ENCODE peak calls at places on chromosomes 12 and 14, in nine cellular contexts. One of them, this sample, is unnamed. For H3K4me1, the result is how much of the 10 kb centered on the place peaks cover.

GRCh38 chr12:106873983-106874382 is 81.7 kb upstream of the TMEM263 start:
- DNase-seq in DND-41: no peak
- DNase-seq in lung: no peak
- DNase-seq in spleen: no peak
- DNase-seq in breast epithelium: no peak
- DNase-seq in left ventricle myocardium inferior: no peak
- DNase-seq in transverse colon: no peak
- DNase-seq in gastrocnemius medialis: no peak
- DNase-seq in fibroblast of lung: no peak
- DNase-seq in this sample: no peak

GRCh38 chr12:102736328-102736727 is 180.7 kb downstream of the PAH start:
- DNase-seq in breast epithelium: no peak
- DNase-seq in left ventricle myocardium inferior: no peak
- DNase-seq in lung: no peak
- DNase-seq in DND-41: no peak
- DNase-seq in gastrocnemius medialis: no peak
- DNase-seq in transverse colon: no peak
- DNase-seq in fibroblast of lung: no peak
- DNase-seq in spleen: no peak
- DNase-seq in this sample: no peak

GRCh38 chr12:76020281-76020680 is 11.3 kb downstream of the PHLDA1 start:
- DNase-seq in left ventricle myocardium inferior: no peak
- DNase-seq in DND-41: peak
- DNase-seq in gastrocnemius medialis: no peak
- DNase-seq in breast epithelium: peak
- DNase-seq in transverse colon: peak
- DNase-seq in spleen: peak
- DNase-seq in fibroblast of lung: peak
- DNase-seq in lung: no peak
- DNase-seq in this sample: peak

GRCh38 chr12:97960225-97960624 is 497.6 kb downstream of the RMST start:
- DNase-seq in left ventricle myocardium inferior: no peak
- DNase-seq in spleen: no peak
- DNase-seq in DND-41: no peak
- DNase-seq in fibroblast of lung: no peak
- DNase-seq in lung: no peak
- DNase-seq in breast epithelium: no peak
- DNase-seq in gastrocnemius medialis: no peak
- DNase-seq in transverse colon: no peak
- DNase-seq in this sample: no peak

GRCh38 chr14:31080489-31080888 is 54.3 kb upstream of the STRN3 start:
- DNase-seq in DND-41: no peak
- DNase-seq in lung: no peak
- DNase-seq in fibroblast of lung: no peak
- DNase-seq in transverse colon: no peak
- DNase-seq in gastrocnemius medialis: no peak
- DNase-seq in spleen: no peak
- DNase-seq in left ventricle myocardium inferior: no peak
- DNase-seq in breast epithelium: no peak
- DNase-seq in this sample: no peak

GRCh38 chr14:88296343-88296742 is 26.7 kb downstream of the KCNK10 start:
- DNase-seq in spleen: no peak
- DNase-seq in DND-41: no peak
- DNase-seq in lung: no peak
- DNase-seq in breast epithelium: no peak
- DNase-seq in gastrocnemius medialis: no peak
- DNase-seq in transverse colon: no peak
- DNase-seq in fibroblast of lung: no peak
- DNase-seq in left ventricle myocardium inferior: no peak
- DNase-seq in this sample: no peak

GRCh38 chr14:74917646-74918081 is 5.4 kb downstream of the RPS6KL1 start:
- DNase-seq in spleen: no peak
- DNase-seq in DND-41: no peak
- DNase-seq in transverse colon: no peak
- DNase-seq in lung: no peak
- DNase-seq in left ventricle myocardium inferior: peak
- DNase-seq in fibroblast of lung: peak
- DNase-seq in gastrocnemius medialis: peak
- DNase-seq in breast epithelium: peak
- DNase-seq in this sample: no peak

GRCh38 chr14:78314484-78314883 is 144.3 kb downstream of the NRXN3 start:
- DNase-seq in breast epithelium: no peak
- DNase-seq in left ventricle myocardium inferior: no peak
- DNase-seq in spleen: no peak
- DNase-seq in gastrocnemius medialis: no peak
- DNase-seq in DND-41: no peak
- DNase-seq in fibroblast of lung: no peak
- DNase-seq in lung: no peak
- DNase-seq in transverse colon: no peak
- DNase-seq in this sample: no peak

GRCh38 chr12:30866256-30866655 is 60.3 kb upstream of the TSPAN11 start:
- DNase-seq in gastrocnemius medialis: no peak
- DNase-seq in DND-41: no peak
- DNase-seq in fibroblast of lung: no peak
- DNase-seq in transverse colon: no peak
- DNase-seq in spleen: no peak
- DNase-seq in breast epithelium: no peak
- DNase-seq in lung: no peak
- DNase-seq in left ventricle myocardium inferior: no peak
- DNase-seq in this sample: no peak

GRCh38 chr12:30874455-30875313 is 51.9 kb upstream of the TSPAN11 start:
- DNase-seq in lung: no peak
- DNase-seq in spleen: no peak
- DNase-seq in DND-41: no peak
- DNase-seq in transverse colon: no peak
- DNase-seq in breast epithelium: no peak
- DNase-seq in gastrocnemius medialis: no peak
- DNase-seq in fibroblast of lung: no peak
- DNase-seq in left ventricle myocardium inferior: peak
- DNase-seq in this sample: no peak

GRCh38 chr12:30867415-30867814 is 59.1 kb upstream of the TSPAN11 start:
- DNase-seq in left ventricle myocardium inferior: no peak
- DNase-seq in DND-41: no peak
- DNase-seq in transverse colon: no peak
- DNase-seq in spleen: no peak
- DNase-seq in breast epithelium: no peak
- DNase-seq in fibroblast of lung: no peak
- DNase-seq in gastrocnemius medialis: no peak
- DNase-seq in lung: no peak
- DNase-seq in this sample: no peak

DNA sequence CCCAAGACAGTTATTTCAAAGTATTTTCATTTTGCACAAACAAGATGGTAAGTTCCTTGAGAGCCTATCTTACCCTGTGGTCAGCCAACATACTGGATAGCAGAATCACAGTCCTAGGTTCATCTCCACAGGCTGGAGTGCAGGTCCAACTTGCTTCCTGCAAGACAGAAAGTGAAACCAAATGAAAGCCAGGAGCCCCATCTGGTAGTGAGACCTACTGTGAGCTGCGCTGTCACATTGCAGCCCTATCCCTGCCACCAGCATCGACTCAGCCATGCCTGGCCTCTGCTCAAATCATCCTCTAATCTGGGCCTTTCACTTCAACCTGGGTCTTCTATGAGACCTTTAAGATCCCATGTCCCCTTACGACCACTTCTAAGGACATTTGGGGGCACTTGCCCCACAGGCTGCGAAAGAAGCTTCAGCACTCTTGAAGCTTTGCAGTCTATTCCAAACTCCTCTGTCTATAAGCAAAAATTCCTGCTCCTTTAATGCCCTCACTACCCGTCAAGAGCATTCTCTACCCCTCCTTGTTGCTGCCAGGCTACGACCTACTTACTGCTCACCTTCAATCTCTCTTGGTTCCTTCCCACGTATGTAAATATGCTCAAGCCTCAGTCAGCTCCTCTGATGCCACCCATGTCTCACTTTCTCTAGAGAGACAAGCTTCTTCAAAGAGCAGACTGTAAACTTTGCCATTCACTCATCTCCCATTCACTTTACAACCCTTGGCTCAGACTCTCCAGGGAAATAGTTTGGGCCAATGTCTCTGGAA is 55.9 kb upstream of the TSPAN11 start:
- DNase-seq in gastrocnemius medialis: no peak
- DNase-seq in transverse colon: no peak
- DNase-seq in lung: no peak
- DNase-seq in fibroblast of lung: no peak
- DNase-seq in breast epithelium: no peak
- DNase-seq in left ventricle myocardium inferior: no peak
- DNase-seq in spleen: no peak
- DNase-seq in DND-41: peak
- DNase-seq in this sample: no peak
- H3K27ac ChIP-seq in gastrocnemius medialis: no peak
- H3K27ac ChIP-seq in transverse colon: no peak
- H3K27ac ChIP-seq in lung: no peak
- H3K27ac ChIP-seq in fibroblast of lung: no peak
- H3K27ac ChIP-seq in breast epithelium: no peak
- H3K27ac ChIP-seq in left ventricle myocardium inferior: no peak
- H3K27ac ChIP-seq in spleen: no peak
- H3K27ac ChIP-seq in DND-41: no peak
- H3K27ac ChIP-seq in this sample: no peak

DNA sequence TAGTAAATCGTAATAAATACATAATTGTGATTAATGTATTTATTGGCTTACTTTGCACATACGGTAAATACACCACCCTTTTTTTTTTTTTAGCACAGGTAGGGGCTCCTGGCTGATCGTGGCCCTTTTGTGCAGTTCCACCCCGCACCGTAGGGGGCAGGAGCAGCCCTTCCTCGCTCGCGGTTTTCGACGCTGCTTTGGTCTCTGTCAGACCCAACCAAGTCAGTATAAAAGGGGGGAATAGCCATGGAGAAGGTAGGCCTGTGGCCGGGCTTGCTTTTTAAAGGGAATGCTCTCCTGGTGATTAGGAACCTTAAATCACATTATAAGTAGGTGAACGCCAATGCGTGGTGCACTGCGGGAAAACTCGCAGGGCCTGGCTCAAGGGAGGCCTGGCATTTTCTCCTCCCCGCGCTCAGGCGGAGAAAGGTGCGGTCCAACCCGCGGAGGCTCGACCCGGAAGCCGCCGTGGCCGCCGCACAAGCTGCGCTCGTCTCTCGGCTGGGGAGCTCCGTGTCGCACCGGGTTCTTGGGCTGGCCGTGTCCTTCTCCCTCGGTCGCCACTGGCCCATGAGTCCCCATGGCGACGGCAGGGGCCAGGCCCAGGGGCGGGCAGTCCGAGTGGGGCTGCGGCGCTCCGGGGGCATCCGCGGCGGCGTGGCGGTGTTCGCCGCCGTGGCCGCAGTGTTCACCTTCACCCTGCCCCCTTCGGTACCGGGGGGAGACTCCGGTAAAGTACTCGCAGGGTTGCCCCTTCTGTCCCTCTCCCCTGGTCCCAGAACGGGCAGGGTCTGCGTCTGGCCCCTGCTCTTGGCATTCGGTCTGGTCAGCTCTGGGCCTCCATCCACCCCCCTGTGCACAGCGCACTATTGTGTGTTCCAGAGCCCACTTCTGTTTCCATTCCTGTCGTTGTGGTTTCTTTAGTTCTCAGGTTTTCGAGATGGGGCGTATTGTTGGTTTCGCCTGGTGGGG is at the start of gene TMEM260:
- DNase-seq in gastrocnemius medialis: peak
- DNase-seq in breast epithelium: peak
- DNase-seq in left ventricle myocardium inferior: peak
- DNase-seq in spleen: peak
- DNase-seq in transverse colon: peak
- DNase-seq in DND-41: peak
- DNase-seq in fibroblast of lung: peak
- DNase-seq in lung: peak
- DNase-seq in this sample: peak
- H3K4me1 ChIP-seq in gastrocnemius medialis: under half
- H3K4me1 ChIP-seq in breast epithelium: under half
- H3K4me1 ChIP-seq in left ventricle myocardium inferior: under half
- H3K4me1 ChIP-seq in spleen: under half
- H3K4me1 ChIP-seq in transverse colon: under half
- H3K4me1 ChIP-seq in DND-41: under half
- H3K4me1 ChIP-seq in fibroblast of lung: under half
- H3K4me1 ChIP-seq in lung: under half
- H3K4me1 ChIP-seq in this sample: under half

DNA sequence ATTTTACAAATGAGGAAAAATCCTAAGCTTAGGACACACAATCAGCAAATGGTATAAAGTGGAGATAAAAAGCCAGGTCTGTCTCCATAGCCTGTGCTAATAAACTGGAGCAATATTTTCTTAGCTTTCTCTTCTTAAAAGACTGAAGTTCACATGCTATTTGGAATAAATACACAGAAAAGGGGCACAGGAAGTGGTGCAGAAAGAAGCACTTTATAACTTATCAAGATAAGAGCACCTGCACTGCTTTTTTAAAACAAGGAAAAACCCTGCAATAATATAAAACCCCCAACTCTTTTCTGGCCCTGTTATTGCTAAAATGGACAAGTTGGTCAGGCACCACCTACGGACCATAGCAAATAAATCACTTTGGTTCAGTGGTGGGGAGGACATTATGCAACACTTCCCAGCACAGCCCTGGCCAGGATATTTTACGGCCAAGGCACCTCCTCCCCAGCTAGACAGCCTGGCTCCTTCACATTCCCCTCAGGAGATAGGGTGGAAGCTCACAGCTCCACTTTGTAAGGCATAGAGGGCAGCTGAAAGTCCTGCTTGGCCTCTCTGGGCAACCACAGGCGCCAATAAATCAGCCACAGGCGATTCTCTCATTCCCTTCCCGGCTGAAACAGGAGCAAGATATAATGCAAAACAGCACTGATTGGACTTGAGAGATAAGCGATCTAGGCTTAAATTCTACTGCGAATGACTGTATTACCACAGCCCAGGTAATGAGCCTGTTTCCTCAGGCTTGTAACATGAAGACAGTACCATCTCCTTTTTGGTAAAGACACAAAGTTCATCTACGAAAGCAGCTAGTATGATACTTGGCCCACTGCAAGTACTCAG is 2.1 kb downstream of the ZBTB25 start:
- DNase-seq in DND-41: peak
- DNase-seq in transverse colon: peak
- DNase-seq in lung: peak
- DNase-seq in spleen: no peak
- DNase-seq in breast epithelium: peak
- DNase-seq in fibroblast of lung: peak
- DNase-seq in gastrocnemius medialis: peak
- DNase-seq in left ventricle myocardium inferior: peak
- DNase-seq in this sample: no peak
- H3K4me3 ChIP-seq in DND-41: peak
- H3K4me3 ChIP-seq in transverse colon: no peak
- H3K4me3 ChIP-seq in lung: no peak
- H3K4me3 ChIP-seq in spleen: no peak
- H3K4me3 ChIP-seq in breast epithelium: peak
- H3K4me3 ChIP-seq in fibroblast of lung: no peak
- H3K4me3 ChIP-seq in gastrocnemius medialis: peak
- H3K4me3 ChIP-seq in left ventricle myocardium inferior: peak
- H3K4me3 ChIP-seq in this sample: peak

GRCh38 chr12:42541965-42542364 is 47.6 kb downstream of the PRICKLE1 start:
- DNase-seq in spleen: no peak
- DNase-seq in fibroblast of lung: no peak
- DNase-seq in left ventricle myocardium inferior: no peak
- DNase-seq in breast epithelium: no peak
- DNase-seq in gastrocnemius medialis: no peak
- DNase-seq in transverse colon: no peak
- DNase-seq in lung: no peak
- DNase-seq in DND-41: no peak
- DNase-seq in this sample: no peak

GRCh38 chr12:42539696-42540095 is 49.9 kb downstream of the PRICKLE1 start:
- DNase-seq in DND-41: no peak
- DNase-seq in breast epithelium: no peak
- DNase-seq in lung: no peak
- DNase-seq in transverse colon: no peak
- DNase-seq in left ventricle myocardium inferior: no peak
- DNase-seq in fibroblast of lung: no peak
- DNase-seq in spleen: no peak
- DNase-seq in gastrocnemius medialis: no peak
- DNase-seq in this sample: no peak

GRCh38 chr12:42534184-42534838 is 55.2 kb downstream of the PRICKLE1 start:
- DNase-seq in transverse colon: no peak
- DNase-seq in gastrocnemius medialis: no peak
- DNase-seq in spleen: no peak
- DNase-seq in DND-41: no peak
- DNase-seq in breast epithelium: no peak
- DNase-seq in left ventricle myocardium inferior: peak
- DNase-seq in lung: no peak
- DNase-seq in fibroblast of lung: no peak
- DNase-seq in this sample: no peak

DNA sequence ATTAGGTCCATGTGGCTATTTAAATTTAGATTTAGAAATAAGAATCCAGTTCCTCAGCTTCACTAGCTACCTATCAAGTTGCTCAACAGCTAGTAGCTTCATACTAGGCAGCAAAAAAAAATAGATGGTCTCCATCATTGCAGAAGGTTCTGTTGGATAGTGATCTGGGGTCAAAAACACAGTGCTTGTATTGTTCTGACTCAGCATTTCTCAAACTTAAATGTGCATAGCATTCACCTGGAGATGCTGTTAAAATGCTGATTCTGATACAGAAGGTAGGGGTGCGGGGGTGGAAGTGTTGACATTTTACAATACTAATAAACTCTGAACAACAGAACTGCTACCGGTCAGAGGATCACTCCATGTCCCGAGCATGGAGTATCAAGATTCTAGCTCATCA is 51.3 kb downstream of the PRICKLE1 start:
- DNase-seq in fibroblast of lung: no peak
- DNase-seq in lung: no peak
- DNase-seq in transverse colon: no peak
- DNase-seq in left ventricle myocardium inferior: no peak
- DNase-seq in spleen: no peak
- DNase-seq in gastrocnemius medialis: no peak
- DNase-seq in DND-41: no peak
- DNase-seq in breast epithelium: no peak
- DNase-seq in this sample: no peak
- H3K27ac ChIP-seq in fibroblast of lung: no peak
- H3K27ac ChIP-seq in lung: no peak
- H3K27ac ChIP-seq in transverse colon: no peak
- H3K27ac ChIP-seq in left ventricle myocardium inferior: no peak
- H3K27ac ChIP-seq in spleen: no peak
- H3K27ac ChIP-seq in gastrocnemius medialis: no peak
- H3K27ac ChIP-seq in DND-41: no peak
- H3K27ac ChIP-seq in breast epithelium: no peak
- H3K27ac ChIP-seq in this sample: no peak